ENCODE peak calls at places on chromosomes 7 and 10, in six cellular contexts. S is psoas muscle; A is testis; B is A549; E is hepatocyte; D is CD8-positive, alpha-beta T cell. V is an unnamed sample. For H3K4me1, the result is how much of the 10 kb centered on the place peaks cover.

GRCh38 chr7:150787321-150788281 is 12.6 kb downstream of the TMEM176B start:
- DNase-seq in B (no peak), A (peak), E (peak), S (no peak), D (no peak), V (peak)

GRCh38 chr7:51316666-51317581 is at the start of gene COBL:
- DNase-seq in A (peak), S (peak), D (no peak), E (peak), B (peak), V (peak)

GRCh38 chr7:102823715-102824114 is 74.9 kb downstream of the FAM185A start:
- DNase-seq in B (no peak), S (no peak), E (no peak), A (no peak), D (no peak), V (no peak)

GRCh38 chr7:158931899-158932298 is 75.5 kb downstream of the DYNC2I1 start:
- DNase-seq in E (no peak), A (no peak), B (no peak), S (no peak), D (no peak), V (no peak)

GRCh38 chr7:69695998-69696657 is 97.9 kb downstream of the AUTS2 start:
- DNase-seq in B (no peak), D (no peak), E (no peak), S (no peak), A (no peak), V (no peak)

GRCh38 chr7:12494354-12495024 is 76.0 kb upstream of the SCIN start:
- DNase-seq in D (no peak), S (no peak), B (no peak), A (no peak), E (no peak), V (no peak)

GRCh38 chr10:72062341-72062740 is 26.0 kb downstream of the SPOCK2 start:
- DNase-seq in D (no peak), E (no peak), A (no peak), B (no peak), S (no peak), V (no peak)

GRCh38 chr10:47169631-47170030 is 130.4 kb upstream of the GDF10 start:
- DNase-seq in B (no peak), A (no peak), D (no peak), S (no peak), E (no peak), V (no peak)

GRCh38 chr7:48643420-48644013 is 280.8 kb upstream of the CDC14C start:
- DNase-seq in E (peak), S (no peak), B (no peak), D (no peak), A (no peak), V (no peak)

GRCh38 chr7:67771840-67772605 is 775.4 kb downstream of the TYW1 start:
- DNase-seq in B (no peak), D (no peak), A (no peak), S (no peak), E (peak), V (no peak)

GRCh38 chr7:94375167-94375566 is 19.5 kb upstream of the COL1A2 start:
- DNase-seq in E (peak), A (peak), B (no peak), S (no peak), D (no peak), V (peak)

GRCh38 chr10:59319854-59320253 is 42.5 kb downstream of the FAM13C start:
- DNase-seq in B (no peak), D (no peak), E (no peak), A (no peak), S (no peak), V (no peak)

GRCh38 chr10:95178797-95179196 is 15.2 kb upstream of the ACSM6 start:
- DNase-seq in E (no peak), D (no peak), A (no peak), S (no peak), B (no peak), V (no peak)

GRCh38 chr10:5645375-5645774 is 21.0 kb downstream of the ASB13 start:
- DNase-seq in B (no peak), S (no peak), A (no peak), E (peak), D (no peak), V (peak)

GRCh38 chr10:79295593-79295992 is 51.7 kb upstream of the PPIF start:
- DNase-seq in B (no peak), S (no peak), A (no peak), E (no peak), D (no peak), V (no peak)

GRCh38 chr7:111750168-111750715 is 187.9 kb upstream of the IMMP2L start:
- DNase-seq in S (no peak), E (peak), D (no peak), A (no peak), B (no peak), V (no peak)

GRCh38 chr10:6173203-6173602 is 29.5 kb upstream of the PFKFB3 start:
- DNase-seq in E (no peak), A (no peak), B (no peak), D (peak), S (no peak), V (no peak)

GRCh38 chr7:117872565-117873055 is 631 bp downstream of the CTTNBP2 start:
- DNase-seq in B (no peak), E (peak), D (no peak), S (peak), A (peak), V (no peak)

GRCh38 chr10:12130237-12130872 is 878 bp downstream of the SEC61A2 start:
- DNase-seq in A (peak), S (no peak), B (peak), E (peak), D (no peak), V (no peak)

GRCh38 chr7:129434846-129435318 is 650 bp downstream of the STRIP2 start:
- DNase-seq in D (no peak), E (peak), B (no peak), A (peak), S (peak), V (no peak)

GRCh38 chr10:97553575-97554100 is 18.9 kb upstream of the ANKRD2 start:
- DNase-seq in A (peak), B (peak), D (peak), E (peak), S (peak), V (peak)

GRCh38 chr10:102600816-102601215 is 43.5 kb upstream of the TRIM8 start:
- DNase-seq in A (no peak), E (no peak), D (no peak), S (no peak), B (no peak), V (no peak)

GRCh38 chr10:102603946-102604345 is 40.3 kb upstream of the TRIM8 start:
- DNase-seq in S (no peak), A (no peak), B (no peak), D (no peak), E (no peak), V (no peak)

GRCh38 chr10:102602272-102603045 is 41.8 kb upstream of the TRIM8 start:
- DNase-seq in B (no peak), S (peak), D (no peak), A (peak), E (peak), V (no peak)

GRCh38 chr10:102599565-102600327 is 44.5 kb upstream of the TRIM8 start:
- DNase-seq in A (no peak), S (no peak), B (no peak), E (peak), D (no peak), V (no peak)

DNA sequence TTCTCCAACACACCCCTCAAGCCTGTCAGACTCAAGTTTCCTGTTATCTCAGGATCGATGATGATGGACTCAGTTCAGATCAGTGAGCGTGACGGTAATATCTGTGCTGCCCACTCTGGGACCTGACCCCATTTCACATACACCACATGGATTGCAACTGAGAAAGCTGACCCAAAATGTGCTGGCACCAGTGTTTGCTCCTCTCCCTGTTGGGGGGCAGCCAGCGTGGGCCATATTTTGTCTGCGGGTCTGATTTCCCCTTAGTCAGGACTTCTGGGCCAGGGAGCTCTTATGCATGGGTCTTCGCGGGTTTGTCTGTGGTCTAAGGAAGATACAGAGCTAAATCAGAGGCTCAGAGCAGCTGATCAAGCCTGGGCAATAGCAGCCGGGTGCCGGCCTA is 42.6 kb upstream of the TRIM8 start:
- DNase-seq in E (no peak), S (no peak), A (no peak), B (no peak), D (no peak), V (no peak)
- H3K4me1 ChIP-seq in E (under half), S (half or more), A (under half), B (under half), D (under half), V (under half)

DNA sequence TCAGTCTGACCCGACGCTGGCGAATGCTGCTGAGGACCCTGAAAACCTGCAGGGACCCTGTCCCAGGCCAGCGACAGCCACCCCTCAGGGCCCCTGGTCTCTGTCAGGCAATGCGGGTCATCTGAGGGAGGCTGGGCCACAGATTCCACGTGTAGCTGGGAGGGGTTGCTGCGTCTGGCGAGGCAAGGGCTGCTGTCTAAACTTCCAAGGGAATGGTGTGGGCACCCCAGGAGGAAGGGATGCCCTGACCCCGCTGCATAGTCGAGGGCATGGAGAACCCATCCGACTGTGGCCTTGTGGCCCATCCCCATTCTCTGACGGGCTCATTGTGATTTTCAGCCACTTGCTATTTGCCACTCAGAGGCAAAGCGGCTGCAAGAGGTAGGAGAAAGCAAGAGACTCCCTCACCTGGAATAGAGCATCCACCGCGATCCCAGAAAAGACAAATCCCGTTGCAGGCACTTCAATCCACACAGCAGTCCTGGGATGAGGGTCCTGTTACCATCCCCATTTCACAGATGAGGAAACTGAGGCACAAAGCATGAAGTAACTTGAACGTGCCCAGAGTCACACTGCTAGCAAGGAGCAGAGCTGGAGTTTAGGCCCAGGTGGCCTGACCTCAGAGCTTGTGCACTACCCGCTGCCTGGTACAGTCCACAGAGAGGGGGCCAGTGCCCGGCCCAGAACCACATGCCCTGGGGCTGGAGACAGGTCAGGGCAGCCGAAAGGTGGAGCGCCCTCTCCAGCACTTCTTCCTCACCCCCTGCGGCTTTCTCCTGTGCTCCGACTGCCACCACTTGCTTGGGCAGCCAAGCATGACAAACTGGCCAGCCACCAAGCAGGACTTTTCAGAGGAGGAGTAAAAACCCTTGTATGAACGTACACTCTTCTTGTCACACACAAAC is 163.8 kb upstream of the KLF14 start:
- DNase-seq in S (no peak), B (no peak), A (no peak), D (no peak), E (no peak), V (peak)
- TF ChIP-seq CTCF in S (no peak), B (no peak), A (no peak), D (no peak), E (no peak), V (no peak)

GRCh38 chr10:133306941-133307379 is 1.7 kb downstream of the TUBGCP2 start:
- DNase-seq in A (no peak), B (no peak), E (no peak), D (no peak), S (no peak), V (no peak)
- H3K4me1 ChIP-seq in A (under half), B (under half), E (under half), D (under half), S (under half), V (under half)

GRCh38 chr7:45241339-45242109 is 83.9 kb downstream of the RAMP3 start:
- DNase-seq in A (no peak), S (no peak), E (no peak), D (no peak), B (no peak), V (peak)

GRCh38 chr7:45242261-45242660 is 84.7 kb downstream of the RAMP3 start:
- DNase-seq in S (no peak), A (no peak), D (no peak), B (no peak), E (no peak), V (peak)

GRCh38 chr7:45239486-45239885 is 81.9 kb downstream of the RAMP3 start:
- DNase-seq in A (no peak), S (no peak), E (no peak), B (peak), D (no peak), V (peak)

GRCh38 chr7:45240187-45240776 is 82.7 kb downstream of the RAMP3 start:
- DNase-seq in D (no peak), S (no peak), B (no peak), A (no peak), E (no peak), V (peak)

DNA sequence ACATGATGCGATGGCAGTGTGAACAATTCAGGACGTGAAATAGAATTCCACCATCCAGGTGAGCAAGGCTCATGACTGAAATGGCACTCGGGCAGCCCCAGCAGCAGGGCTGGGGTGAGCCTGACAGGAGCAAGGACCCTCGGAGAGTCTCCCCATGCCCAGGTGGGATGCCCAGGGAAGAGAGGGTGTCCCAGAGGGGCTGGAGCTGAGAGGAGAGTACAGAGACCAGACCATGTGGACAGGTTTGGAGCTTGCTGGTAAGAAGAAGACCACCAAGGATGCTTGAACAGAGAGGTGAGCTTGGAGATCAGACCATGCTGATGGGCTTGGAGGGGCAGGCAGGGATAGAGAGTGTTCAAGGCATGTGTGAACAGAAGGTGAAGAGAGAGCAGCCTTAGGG is 83.3 kb downstream of the RAMP3 start:
- DNase-seq in E (no peak), D (no peak), A (no peak), S (no peak), B (no peak), V (peak)
- TF ChIP-seq CTCF in E (no peak), D (no peak), A (no peak), S (no peak), B (no peak), V (no peak)

GRCh38 chr7:108253275-108254044 is 123.3 kb upstream of the LAMB4 start:
- DNase-seq in A (no peak), E (no peak), B (no peak), S (no peak), D (no peak), V (no peak)

GRCh38 chr7:108254259-108254658 is 124.1 kb upstream of the LAMB4 start:
- DNase-seq in A (no peak), D (no peak), S (no peak), E (no peak), B (no peak), V (no peak)

GRCh38 chr7:108261560-108262255 is 131.5 kb upstream of the LAMB4 start:
- DNase-seq in B (no peak), D (no peak), E (no peak), S (no peak), A (no peak), V (no peak)

GRCh38 chr7:108263364-108263951 is 133.3 kb upstream of the LAMB4 start:
- DNase-seq in D (no peak), S (no peak), A (no peak), E (no peak), B (no peak), V (no peak)

DNA sequence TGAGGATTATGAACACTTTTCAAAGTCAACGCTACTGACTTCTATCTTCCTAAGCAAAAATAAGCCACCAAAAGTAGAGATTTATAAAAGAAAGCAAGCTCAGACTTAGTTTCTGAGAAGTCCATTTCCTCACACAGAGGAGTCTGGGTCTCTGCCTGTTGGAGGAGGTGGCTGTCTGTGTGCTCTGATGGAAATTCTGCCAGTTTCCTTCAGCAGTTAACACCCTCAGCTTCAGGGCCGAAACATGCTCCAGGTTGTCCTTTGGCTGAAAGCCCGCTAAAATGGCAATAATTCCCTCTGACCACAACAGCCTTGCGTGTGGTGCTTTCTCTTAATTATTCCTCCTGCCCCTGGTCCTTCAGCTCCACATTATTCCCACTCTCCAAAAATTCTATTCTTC is 127.8 kb upstream of the LAMB4 start:
- DNase-seq in B (no peak), D (no peak), S (no peak), A (no peak), E (no peak), V (no peak)
- H3K4me1 ChIP-seq in B (under half), D (under half), S (under half), A (under half), E (under half), V (under half)

DNA sequence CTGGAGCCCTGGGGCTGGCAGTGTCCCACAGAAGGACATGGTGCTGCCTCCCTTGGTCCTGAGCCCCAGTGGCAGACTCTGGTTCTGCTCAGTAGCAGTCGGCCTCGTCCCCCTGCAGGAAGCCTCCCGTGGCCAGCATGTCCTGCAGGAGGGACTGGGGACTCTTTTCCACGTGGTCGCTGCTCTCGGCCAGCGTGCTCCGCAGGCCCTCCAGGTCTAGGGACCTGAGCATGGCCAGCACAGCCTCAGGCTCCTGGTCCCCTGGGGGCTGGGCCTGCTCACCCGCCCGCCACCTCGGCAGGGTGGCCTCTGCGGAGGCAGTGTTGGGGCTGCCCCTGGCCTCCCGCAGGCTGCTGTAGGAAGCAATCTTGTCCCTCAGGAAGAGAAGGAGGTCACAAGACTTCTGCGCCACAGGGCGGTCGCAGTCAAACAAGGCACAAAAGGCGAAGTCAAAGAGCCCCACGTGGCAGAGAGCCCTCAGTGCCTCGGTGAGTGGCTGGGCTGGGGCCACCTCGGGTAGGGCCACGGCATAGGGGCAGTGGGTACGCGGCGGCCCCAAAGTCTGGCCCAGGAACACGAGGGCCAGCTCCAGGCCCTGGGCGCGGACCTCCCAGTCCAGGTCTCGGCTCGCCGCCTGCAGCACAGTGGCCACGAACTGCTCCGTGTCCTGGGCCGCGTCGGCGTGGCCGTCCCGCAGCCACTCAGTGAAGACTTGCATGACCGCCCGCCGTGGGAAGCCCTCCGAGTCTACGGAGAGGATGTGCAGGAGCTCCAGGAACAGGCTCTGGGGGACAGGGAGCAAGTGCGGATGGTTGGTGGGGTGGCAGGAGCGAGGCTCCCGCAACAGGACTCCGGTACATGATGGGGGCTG is 17.1 kb downstream of the BRAT1 start:
- DNase-seq in E (no peak), B (no peak), A (no peak), S (peak), D (no peak), V (no peak)
- TF ChIP-seq CTCF in E (no peak), B (no peak), A (no peak), S (no peak), D (no peak), V (no peak)

GRCh38 chr10:119364941-119365340 is 157.6 kb downstream of the GRK5 start:
- DNase-seq in A (no peak), S (no peak), D (no peak), E (peak), B (no peak), V (no peak)
- H3K4me1 ChIP-seq in A (under half), S (under half), D (under half), E (under half), B (under half), V (under half)

GRCh38 chr7:143345428-143345900 is 17.0 kb downstream of the FAM131B start:
- DNase-seq in D (peak), A (peak), S (peak), E (peak), B (peak), V (no peak)
- TF ChIP-seq CTCF in D (peak), A (peak), S (no peak), E (peak), B (peak), V (no peak)